ENCODE peak calls at places on chromosomes 1 and 21, in five cellular contexts. One of them, this sample, is unnamed.

GRCh38 chr1:155934933-155935590 is 849 bp upstream of the KHDC4 start:
- DNase-seq in NCI-H510A treated with DMSO at 0.1 percent for 48 hours: peak
- DNase-seq in SK-N-DZ: peak
- DNase-seq in hypothalamus: no peak
- DNase-seq in activated T-cell treated with anti-CD3 and anti-CD28 coated beads, Interleukin-2, amount 50 U/mL, for 48 hours: peak
- DNase-seq in this sample: no peak

GRCh38 chr1:79215311-79215710 is 208.8 kb upstream of the ADGRL4 start:
- DNase-seq in NCI-H510A treated with DMSO at 0.1 percent for 48 hours: no peak
- DNase-seq in SK-N-DZ: no peak
- DNase-seq in hypothalamus: no peak
- DNase-seq in activated T-cell treated with anti-CD3 and anti-CD28 coated beads, Interleukin-2, amount 50 U/mL, for 48 hours: no peak
- DNase-seq in this sample: no peak

GRCh38 chr1:21065851-21066250 is 110.8 kb downstream of the EIF4G3 start:
- DNase-seq in SK-N-DZ: no peak
- DNase-seq in hypothalamus: no peak
- DNase-seq in activated T-cell treated with anti-CD3 and anti-CD28 coated beads, Interleukin-2, amount 50 U/mL, for 48 hours: no peak
- DNase-seq in NCI-H510A treated with DMSO at 0.1 percent for 48 hours: no peak
- DNase-seq in this sample: no peak

GRCh38 chr1:157278383-157279156 is 140.4 kb upstream of the ETV3 start:
- DNase-seq in NCI-H510A treated with DMSO at 0.1 percent for 48 hours: no peak
- DNase-seq in activated T-cell treated with anti-CD3 and anti-CD28 coated beads, Interleukin-2, amount 50 U/mL, for 48 hours: no peak
- DNase-seq in SK-N-DZ: no peak
- DNase-seq in hypothalamus: no peak
- DNase-seq in this sample: no peak

GRCh38 chr1:16171314-16172223 is 15.7 kb upstream of the EPHA2 start:
- DNase-seq in NCI-H510A treated with DMSO at 0.1 percent for 48 hours: no peak
- DNase-seq in activated T-cell treated with anti-CD3 and anti-CD28 coated beads, Interleukin-2, amount 50 U/mL, for 48 hours: no peak
- DNase-seq in SK-N-DZ: no peak
- DNase-seq in hypothalamus: no peak
- DNase-seq in this sample: no peak

GRCh38 chr1:81801834-81802531 is 1.2 kb downstream of the ADGRL2 start:
- DNase-seq in NCI-H510A treated with DMSO at 0.1 percent for 48 hours: peak
- DNase-seq in SK-N-DZ: no peak
- DNase-seq in activated T-cell treated with anti-CD3 and anti-CD28 coated beads, Interleukin-2, amount 50 U/mL, for 48 hours: peak
- DNase-seq in hypothalamus: no peak
- DNase-seq in this sample: peak

GRCh38 chr1:25245809-25246599 is 1.2 kb downstream of the RSRP1 start:
- DNase-seq in activated T-cell treated with anti-CD3 and anti-CD28 coated beads, Interleukin-2, amount 50 U/mL, for 48 hours: no peak
- DNase-seq in NCI-H510A treated with DMSO at 0.1 percent for 48 hours: peak
- DNase-seq in SK-N-DZ: no peak
- DNase-seq in hypothalamus: no peak
- DNase-seq in this sample: peak

GRCh38 chr1:210908257-210908656 is 225.7 kb downstream of the KCNH1 start:
- DNase-seq in NCI-H510A treated with DMSO at 0.1 percent for 48 hours: no peak
- DNase-seq in SK-N-DZ: no peak
- DNase-seq in activated T-cell treated with anti-CD3 and anti-CD28 coated beads, Interleukin-2, amount 50 U/mL, for 48 hours: no peak
- DNase-seq in hypothalamus: no peak
- DNase-seq in this sample: no peak

GRCh38 chr1:226370144-226370923 is 37.6 kb downstream of the PARP1 start:
- DNase-seq in NCI-H510A treated with DMSO at 0.1 percent for 48 hours: no peak
- DNase-seq in SK-N-DZ: no peak
- DNase-seq in activated T-cell treated with anti-CD3 and anti-CD28 coated beads, Interleukin-2, amount 50 U/mL, for 48 hours: no peak
- DNase-seq in hypothalamus: no peak
- DNase-seq in this sample: no peak

GRCh38 chr1:183180213-183180612 is 5.9 kb upstream of the LAMC2 start:
- DNase-seq in NCI-H510A treated with DMSO at 0.1 percent for 48 hours: no peak
- DNase-seq in SK-N-DZ: no peak
- DNase-seq in hypothalamus: no peak
- DNase-seq in activated T-cell treated with anti-CD3 and anti-CD28 coated beads, Interleukin-2, amount 50 U/mL, for 48 hours: no peak
- DNase-seq in this sample: no peak

GRCh38 chr1:1926346-1926811 is 7.3 kb upstream of the TMEM52 start:
- DNase-seq in SK-N-DZ: no peak
- DNase-seq in hypothalamus: no peak
- DNase-seq in activated T-cell treated with anti-CD3 and anti-CD28 coated beads, Interleukin-2, amount 50 U/mL, for 48 hours: no peak
- DNase-seq in NCI-H510A treated with DMSO at 0.1 percent for 48 hours: no peak
- DNase-seq in this sample: no peak

GRCh38 chr1:204230211-204230610 is 16.4 kb upstream of the GOLT1A start:
- DNase-seq in hypothalamus: no peak
- DNase-seq in activated T-cell treated with anti-CD3 and anti-CD28 coated beads, Interleukin-2, amount 50 U/mL, for 48 hours: no peak
- DNase-seq in SK-N-DZ: no peak
- DNase-seq in NCI-H510A treated with DMSO at 0.1 percent for 48 hours: no peak
- DNase-seq in this sample: no peak

GRCh38 chr1:226626577-226626956 is 78.0 kb downstream of the STUM start:
- DNase-seq in NCI-H510A treated with DMSO at 0.1 percent for 48 hours: peak
- DNase-seq in activated T-cell treated with anti-CD3 and anti-CD28 coated beads, Interleukin-2, amount 50 U/mL, for 48 hours: peak
- DNase-seq in SK-N-DZ: no peak
- DNase-seq in hypothalamus: peak
- DNase-seq in this sample: peak

GRCh38 chr1:91511386-91511785 is 10.7 kb downstream of the CDC7 start:
- DNase-seq in hypothalamus: no peak
- DNase-seq in SK-N-DZ: peak
- DNase-seq in NCI-H510A treated with DMSO at 0.1 percent for 48 hours: peak
- DNase-seq in activated T-cell treated with anti-CD3 and anti-CD28 coated beads, Interleukin-2, amount 50 U/mL, for 48 hours: no peak
- DNase-seq in this sample: no peak

GRCh38 chr1:100469578-100469977 is 68.4 kb upstream of the GPR88 start:
- DNase-seq in NCI-H510A treated with DMSO at 0.1 percent for 48 hours: no peak
- DNase-seq in hypothalamus: no peak
- DNase-seq in activated T-cell treated with anti-CD3 and anti-CD28 coated beads, Interleukin-2, amount 50 U/mL, for 48 hours: no peak
- DNase-seq in SK-N-DZ: no peak
- DNase-seq in this sample: no peak

GRCh38 chr1:226678701-226679100 is 60.4 kb downstream of the ITPKB start:
- DNase-seq in activated T-cell treated with anti-CD3 and anti-CD28 coated beads, Interleukin-2, amount 50 U/mL, for 48 hours: peak
- DNase-seq in SK-N-DZ: no peak
- DNase-seq in hypothalamus: no peak
- DNase-seq in NCI-H510A treated with DMSO at 0.1 percent for 48 hours: no peak
- DNase-seq in this sample: no peak

GRCh38 chr21:31182231-31183129 is 144.2 kb upstream of the KRTAP19-8 start:
- DNase-seq in NCI-H510A treated with DMSO at 0.1 percent for 48 hours: no peak
- DNase-seq in activated T-cell treated with anti-CD3 and anti-CD28 coated beads, Interleukin-2, amount 50 U/mL, for 48 hours: peak
- DNase-seq in hypothalamus: no peak
- DNase-seq in SK-N-DZ: no peak
- DNase-seq in this sample: no peak

GRCh38 chr1:233081686-233082085 is 131.3 kb downstream of the NTPCR start:
- DNase-seq in activated T-cell treated with anti-CD3 and anti-CD28 coated beads, Interleukin-2, amount 50 U/mL, for 48 hours: no peak
- DNase-seq in SK-N-DZ: no peak
- DNase-seq in hypothalamus: no peak
- DNase-seq in NCI-H510A treated with DMSO at 0.1 percent for 48 hours: no peak
- DNase-seq in this sample: no peak

GRCh38 chr1:15758537-15758936 is at the start of gene FBLIM1:
- DNase-seq in hypothalamus: no peak
- DNase-seq in NCI-H510A treated with DMSO at 0.1 percent for 48 hours: peak
- DNase-seq in activated T-cell treated with anti-CD3 and anti-CD28 coated beads, Interleukin-2, amount 50 U/mL, for 48 hours: no peak
- DNase-seq in SK-N-DZ: no peak
- DNase-seq in this sample: no peak

GRCh38 chr1:34518146-34518545 is 236.7 kb upstream of the GJB5 start:
- DNase-seq in hypothalamus: no peak
- DNase-seq in activated T-cell treated with anti-CD3 and anti-CD28 coated beads, Interleukin-2, amount 50 U/mL, for 48 hours: no peak
- DNase-seq in SK-N-DZ: no peak
- DNase-seq in NCI-H510A treated with DMSO at 0.1 percent for 48 hours: no peak
- DNase-seq in this sample: no peak

GRCh38 chr1:43241352-43241953 is 28.3 kb upstream of the TMEM125 start:
- DNase-seq in hypothalamus: no peak
- DNase-seq in activated T-cell treated with anti-CD3 and anti-CD28 coated beads, Interleukin-2, amount 50 U/mL, for 48 hours: no peak
- DNase-seq in SK-N-DZ: no peak
- DNase-seq in NCI-H510A treated with DMSO at 0.1 percent for 48 hours: no peak
- DNase-seq in this sample: no peak

GRCh38 chr21:45831991-45832740 is 149.4 kb upstream of the COL6A1 start:
- DNase-seq in NCI-H510A treated with DMSO at 0.1 percent for 48 hours: no peak
- DNase-seq in SK-N-DZ: no peak
- DNase-seq in activated T-cell treated with anti-CD3 and anti-CD28 coated beads, Interleukin-2, amount 50 U/mL, for 48 hours: no peak
- DNase-seq in hypothalamus: no peak
- DNase-seq in this sample: no peak

GRCh38 chr1:154006136-154006535 is 15.6 kb downstream of the RPS27 start:
- DNase-seq in NCI-H510A treated with DMSO at 0.1 percent for 48 hours: no peak
- DNase-seq in SK-N-DZ: no peak
- DNase-seq in activated T-cell treated with anti-CD3 and anti-CD28 coated beads, Interleukin-2, amount 50 U/mL, for 48 hours: no peak
- DNase-seq in hypothalamus: no peak
- DNase-seq in this sample: no peak

GRCh38 chr1:29688477-29689365 is 452.4 kb downstream of the PTPRU start:
- DNase-seq in SK-N-DZ: no peak
- DNase-seq in NCI-H510A treated with DMSO at 0.1 percent for 48 hours: no peak
- DNase-seq in hypothalamus: no peak
- DNase-seq in activated T-cell treated with anti-CD3 and anti-CD28 coated beads, Interleukin-2, amount 50 U/mL, for 48 hours: peak
- DNase-seq in this sample: peak

GRCh38 chr1:27527223-27527856 is 37.4 kb upstream of the WASF2 start:
- DNase-seq in hypothalamus: no peak
- DNase-seq in activated T-cell treated with anti-CD3 and anti-CD28 coated beads, Interleukin-2, amount 50 U/mL, for 48 hours: peak
- DNase-seq in NCI-H510A treated with DMSO at 0.1 percent for 48 hours: peak
- DNase-seq in SK-N-DZ: peak
- DNase-seq in this sample: no peak

GRCh38 chr1:25590096-25590824 is 26.3 kb upstream of the MAN1C1 start:
- DNase-seq in activated T-cell treated with anti-CD3 and anti-CD28 coated beads, Interleukin-2, amount 50 U/mL, for 48 hours: no peak
- DNase-seq in hypothalamus: no peak
- DNase-seq in NCI-H510A treated with DMSO at 0.1 percent for 48 hours: no peak
- DNase-seq in SK-N-DZ: no peak
- DNase-seq in this sample: no peak

GRCh38 chr1:184870319-184870718 is 104.0 kb downstream of the NIBAN1 start:
- DNase-seq in activated T-cell treated with anti-CD3 and anti-CD28 coated beads, Interleukin-2, amount 50 U/mL, for 48 hours: peak
- DNase-seq in hypothalamus: no peak
- DNase-seq in NCI-H510A treated with DMSO at 0.1 percent for 48 hours: no peak
- DNase-seq in SK-N-DZ: no peak
- DNase-seq in this sample: no peak

GRCh38 chr1:44707959-44708831 is 22.8 kb downstream of the RNU5D-1 start:
- DNase-seq in SK-N-DZ: no peak
- DNase-seq in activated T-cell treated with anti-CD3 and anti-CD28 coated beads, Interleukin-2, amount 50 U/mL, for 48 hours: peak
- DNase-seq in NCI-H510A treated with DMSO at 0.1 percent for 48 hours: peak
- DNase-seq in hypothalamus: no peak
- DNase-seq in this sample: no peak

GRCh38 chr1:4004635-4005430 is 104.8 kb upstream of the C1orf174 start:
- DNase-seq in NCI-H510A treated with DMSO at 0.1 percent for 48 hours: no peak
- DNase-seq in SK-N-DZ: no peak
- DNase-seq in activated T-cell treated with anti-CD3 and anti-CD28 coated beads, Interleukin-2, amount 50 U/mL, for 48 hours: no peak
- DNase-seq in hypothalamus: no peak
- DNase-seq in this sample: no peak

GRCh38 chr21:46066843-46067331 is 31.0 kb upstream of the COL6A2 start:
- DNase-seq in NCI-H510A treated with DMSO at 0.1 percent for 48 hours: no peak
- DNase-seq in SK-N-DZ: no peak
- DNase-seq in hypothalamus: no peak
- DNase-seq in activated T-cell treated with anti-CD3 and anti-CD28 coated beads, Interleukin-2, amount 50 U/mL, for 48 hours: no peak
- DNase-seq in this sample: peak

GRCh38 chr1:208243851-208244583 is at the start of gene PLXNA2:
- DNase-seq in activated T-cell treated with anti-CD3 and anti-CD28 coated beads, Interleukin-2, amount 50 U/mL, for 48 hours: peak
- DNase-seq in SK-N-DZ: peak
- DNase-seq in NCI-H510A treated with DMSO at 0.1 percent for 48 hours: peak
- DNase-seq in hypothalamus: no peak
- DNase-seq in this sample: peak

GRCh38 chr1:58346076-58346435 is 200.5 kb downstream of the OMA1 start:
- DNase-seq in NCI-H510A treated with DMSO at 0.1 percent for 48 hours: no peak
- DNase-seq in activated T-cell treated with anti-CD3 and anti-CD28 coated beads, Interleukin-2, amount 50 U/mL, for 48 hours: no peak
- DNase-seq in SK-N-DZ: no peak
- DNase-seq in hypothalamus: no peak
- DNase-seq in this sample: no peak

GRCh38 chr1:214864896-214865688 is 217.4 kb upstream of the KCNK2 start:
- DNase-seq in SK-N-DZ: no peak
- DNase-seq in hypothalamus: no peak
- DNase-seq in activated T-cell treated with anti-CD3 and anti-CD28 coated beads, Interleukin-2, amount 50 U/mL, for 48 hours: no peak
- DNase-seq in NCI-H510A treated with DMSO at 0.1 percent for 48 hours: no peak
- DNase-seq in this sample: no peak

GRCh38 chr1:89912073-89912472 is 82.8 kb upstream of the ZNF326 start:
- DNase-seq in activated T-cell treated with anti-CD3 and anti-CD28 coated beads, Interleukin-2, amount 50 U/mL, for 48 hours: no peak
- DNase-seq in hypothalamus: no peak
- DNase-seq in NCI-H510A treated with DMSO at 0.1 percent for 48 hours: no peak
- DNase-seq in SK-N-DZ: no peak
- DNase-seq in this sample: no peak

GRCh38 chr1:24418898-24419628 is 3.5 kb downstream of the NIPAL3 start:
- DNase-seq in activated T-cell treated with anti-CD3 and anti-CD28 coated beads, Interleukin-2, amount 50 U/mL, for 48 hours: no peak
- DNase-seq in hypothalamus: peak
- DNase-seq in NCI-H510A treated with DMSO at 0.1 percent for 48 hours: peak
- DNase-seq in SK-N-DZ: no peak
- DNase-seq in this sample: no peak

This sample was measured in type B pancreatic cell.